ENCODE peak calls at places on chromosomes 12 and 14, in six cellular contexts. One of them, this sample, is unnamed.

GRCh38 chr14:67748312-67748711 is 46.6 kb downstream of the RDH12 start:
- DNase-seq in CD4-positive, alpha-beta T cell: no peak
- DNase-seq in adipocyte: no peak
- DNase-seq in kidney: no peak
- DNase-seq in IMR-90: no peak
- DNase-seq in stimulated activated effector memory CD8-positive, alpha-beta T cell treated with anti-CD3 and anti-CD28 coated beads, Interleukin-12 subunit alpha, Interleukin-12 subunit beta, amount 100 ng/mL, for 72 hours: no peak
- DNase-seq in this sample: no peak

GRCh38 chr12:83985068-83985467 is 927.5 kb downstream of the SLC6A15 start:
- DNase-seq in CD4-positive, alpha-beta T cell: no peak
- DNase-seq in adipocyte: no peak
- DNase-seq in kidney: no peak
- DNase-seq in IMR-90: no peak
- DNase-seq in stimulated activated effector memory CD8-positive, alpha-beta T cell treated with anti-CD3 and anti-CD28 coated beads, Interleukin-12 subunit alpha, Interleukin-12 subunit beta, amount 100 ng/mL, for 72 hours: no peak
- DNase-seq in this sample: no peak

GRCh38 chr14:54252072-54252730 is 144.6 kb upstream of the CDKN3 start:
- DNase-seq in CD4-positive, alpha-beta T cell: no peak
- DNase-seq in adipocyte: peak
- DNase-seq in kidney: no peak
- DNase-seq in IMR-90: peak
- DNase-seq in stimulated activated effector memory CD8-positive, alpha-beta T cell treated with anti-CD3 and anti-CD28 coated beads, Interleukin-12 subunit alpha, Interleukin-12 subunit beta, amount 100 ng/mL, for 72 hours: no peak
- DNase-seq in this sample: no peak

GRCh38 chr14:103676881-103677675 is 38.2 kb downstream of the XRCC3 start:
- DNase-seq in CD4-positive, alpha-beta T cell: no peak
- DNase-seq in adipocyte: no peak
- DNase-seq in kidney: no peak
- DNase-seq in IMR-90: no peak
- DNase-seq in stimulated activated effector memory CD8-positive, alpha-beta T cell treated with anti-CD3 and anti-CD28 coated beads, Interleukin-12 subunit alpha, Interleukin-12 subunit beta, amount 100 ng/mL, for 72 hours: no peak
- DNase-seq in this sample: no peak

GRCh38 chr12:51269174-51270066 is 795 bp downstream of the SMAGP start:
- DNase-seq in CD4-positive, alpha-beta T cell: peak
- DNase-seq in adipocyte: peak
- DNase-seq in kidney: peak
- DNase-seq in IMR-90: no peak
- DNase-seq in stimulated activated effector memory CD8-positive, alpha-beta T cell treated with anti-CD3 and anti-CD28 coated beads, Interleukin-12 subunit alpha, Interleukin-12 subunit beta, amount 100 ng/mL, for 72 hours: peak
- DNase-seq in this sample: peak

GRCh38 chr12:50258167-50258551 is 25.2 kb downstream of the LIMA1 start:
- DNase-seq in CD4-positive, alpha-beta T cell: no peak
- DNase-seq in adipocyte: no peak
- DNase-seq in kidney: no peak
- DNase-seq in IMR-90: no peak
- DNase-seq in stimulated activated effector memory CD8-positive, alpha-beta T cell treated with anti-CD3 and anti-CD28 coated beads, Interleukin-12 subunit alpha, Interleukin-12 subunit beta, amount 100 ng/mL, for 72 hours: no peak
- DNase-seq in this sample: no peak

GRCh38 chr14:105888784-105889665 is 362.6 kb downstream of the TMEM121 start:
- DNase-seq in CD4-positive, alpha-beta T cell: no peak
- DNase-seq in adipocyte: no peak
- DNase-seq in kidney: peak
- DNase-seq in IMR-90: no peak
- DNase-seq in stimulated activated effector memory CD8-positive, alpha-beta T cell treated with anti-CD3 and anti-CD28 coated beads, Interleukin-12 subunit alpha, Interleukin-12 subunit beta, amount 100 ng/mL, for 72 hours: no peak
- DNase-seq in this sample: no peak

GRCh38 chr12:24366514-24366913 is 417.0 kb upstream of the SOX5 start:
- DNase-seq in CD4-positive, alpha-beta T cell: no peak
- DNase-seq in adipocyte: no peak
- DNase-seq in kidney: no peak
- DNase-seq in IMR-90: no peak
- DNase-seq in stimulated activated effector memory CD8-positive, alpha-beta T cell treated with anti-CD3 and anti-CD28 coated beads, Interleukin-12 subunit alpha, Interleukin-12 subunit beta, amount 100 ng/mL, for 72 hours: no peak
- DNase-seq in this sample: no peak

GRCh38 chr12:108573310-108573709 is 10.9 kb downstream of the ISCU start:
- DNase-seq in CD4-positive, alpha-beta T cell: no peak
- DNase-seq in adipocyte: no peak
- DNase-seq in kidney: no peak
- DNase-seq in IMR-90: no peak
- DNase-seq in stimulated activated effector memory CD8-positive, alpha-beta T cell treated with anti-CD3 and anti-CD28 coated beads, Interleukin-12 subunit alpha, Interleukin-12 subunit beta, amount 100 ng/mL, for 72 hours: no peak
- DNase-seq in this sample: no peak

GRCh38 chr12:113479578-113480335 is 8.1 kb upstream of the LHX5 start:
- DNase-seq in CD4-positive, alpha-beta T cell: peak
- DNase-seq in adipocyte: peak
- DNase-seq in kidney: no peak
- DNase-seq in IMR-90: peak
- DNase-seq in stimulated activated effector memory CD8-positive, alpha-beta T cell treated with anti-CD3 and anti-CD28 coated beads, Interleukin-12 subunit alpha, Interleukin-12 subunit beta, amount 100 ng/mL, for 72 hours: no peak
- DNase-seq in this sample: peak

GRCh38 chr14:56126514-56126913 is 8.3 kb downstream of the PELI2 start:
- DNase-seq in CD4-positive, alpha-beta T cell: no peak
- DNase-seq in adipocyte: no peak
- DNase-seq in kidney: no peak
- DNase-seq in IMR-90: no peak
- DNase-seq in stimulated activated effector memory CD8-positive, alpha-beta T cell treated with anti-CD3 and anti-CD28 coated beads, Interleukin-12 subunit alpha, Interleukin-12 subunit beta, amount 100 ng/mL, for 72 hours: no peak
- DNase-seq in this sample: no peak

GRCh38 chr12:55515696-55516095 is 23.5 kb downstream of the OR6C68 start:
- DNase-seq in CD4-positive, alpha-beta T cell: no peak
- DNase-seq in adipocyte: no peak
- DNase-seq in kidney: no peak
- DNase-seq in IMR-90: no peak
- DNase-seq in stimulated activated effector memory CD8-positive, alpha-beta T cell treated with anti-CD3 and anti-CD28 coated beads, Interleukin-12 subunit alpha, Interleukin-12 subunit beta, amount 100 ng/mL, for 72 hours: no peak
- DNase-seq in this sample: peak

GRCh38 chr12:6235499-6235898 is 35.3 kb downstream of the CD9 start:
- DNase-seq in CD4-positive, alpha-beta T cell: no peak
- DNase-seq in adipocyte: no peak
- DNase-seq in kidney: peak
- DNase-seq in IMR-90: no peak
- DNase-seq in stimulated activated effector memory CD8-positive, alpha-beta T cell treated with anti-CD3 and anti-CD28 coated beads, Interleukin-12 subunit alpha, Interleukin-12 subunit beta, amount 100 ng/mL, for 72 hours: no peak
- DNase-seq in this sample: no peak

GRCh38 chr14:23294346-23294733 is 8.3 kb downstream of the PPP1R3E start:
- DNase-seq in CD4-positive, alpha-beta T cell: no peak
- DNase-seq in adipocyte: no peak
- DNase-seq in kidney: no peak
- DNase-seq in IMR-90: no peak
- DNase-seq in stimulated activated effector memory CD8-positive, alpha-beta T cell treated with anti-CD3 and anti-CD28 coated beads, Interleukin-12 subunit alpha, Interleukin-12 subunit beta, amount 100 ng/mL, for 72 hours: no peak
- DNase-seq in this sample: peak

GRCh38 chr14:74922752-74923401 is at the start of gene RPS6KL1:
- DNase-seq in CD4-positive, alpha-beta T cell: peak
- DNase-seq in adipocyte: peak
- DNase-seq in kidney: peak
- DNase-seq in IMR-90: peak
- DNase-seq in stimulated activated effector memory CD8-positive, alpha-beta T cell treated with anti-CD3 and anti-CD28 coated beads, Interleukin-12 subunit alpha, Interleukin-12 subunit beta, amount 100 ng/mL, for 72 hours: peak
- DNase-seq in this sample: peak

GRCh38 chr14:104138098-104138890 is at the start of gene KIF26A:
- DNase-seq in CD4-positive, alpha-beta T cell: no peak
- DNase-seq in adipocyte: peak
- DNase-seq in kidney: peak
- DNase-seq in IMR-90: no peak
- DNase-seq in stimulated activated effector memory CD8-positive, alpha-beta T cell treated with anti-CD3 and anti-CD28 coated beads, Interleukin-12 subunit alpha, Interleukin-12 subunit beta, amount 100 ng/mL, for 72 hours: no peak
- DNase-seq in this sample: peak

GRCh38 chr14:56816575-56817391 is 6.5 kb upstream of the OTX2 start:
- DNase-seq in CD4-positive, alpha-beta T cell: no peak
- DNase-seq in adipocyte: no peak
- DNase-seq in kidney: no peak
- DNase-seq in IMR-90: no peak
- DNase-seq in stimulated activated effector memory CD8-positive, alpha-beta T cell treated with anti-CD3 and anti-CD28 coated beads, Interleukin-12 subunit alpha, Interleukin-12 subunit beta, amount 100 ng/mL, for 72 hours: no peak
- DNase-seq in this sample: peak

GRCh38 chr12:130847097-130847496 is 8.0 kb upstream of the STX2 start:
- DNase-seq in CD4-positive, alpha-beta T cell: no peak
- DNase-seq in adipocyte: peak
- DNase-seq in kidney: no peak
- DNase-seq in IMR-90: peak
- DNase-seq in stimulated activated effector memory CD8-positive, alpha-beta T cell treated with anti-CD3 and anti-CD28 coated beads, Interleukin-12 subunit alpha, Interleukin-12 subunit beta, amount 100 ng/mL, for 72 hours: no peak
- DNase-seq in this sample: no peak

GRCh38 chr14:104821971-104822608 is 21.2 kb downstream of the ZBTB42 start:
- DNase-seq in CD4-positive, alpha-beta T cell: no peak
- DNase-seq in adipocyte: no peak
- DNase-seq in kidney: peak
- DNase-seq in IMR-90: no peak
- DNase-seq in stimulated activated effector memory CD8-positive, alpha-beta T cell treated with anti-CD3 and anti-CD28 coated beads, Interleukin-12 subunit alpha, Interleukin-12 subunit beta, amount 100 ng/mL, for 72 hours: no peak
- DNase-seq in this sample: no peak

GRCh38 chr12:12518919-12519318 is 43.7 kb downstream of the DUSP16 start:
- DNase-seq in CD4-positive, alpha-beta T cell: no peak
- DNase-seq in adipocyte: peak
- DNase-seq in kidney: no peak
- DNase-seq in IMR-90: peak
- DNase-seq in stimulated activated effector memory CD8-positive, alpha-beta T cell treated with anti-CD3 and anti-CD28 coated beads, Interleukin-12 subunit alpha, Interleukin-12 subunit beta, amount 100 ng/mL, for 72 hours: no peak
- DNase-seq in this sample: no peak

GRCh38 chr12:55034218-55034617 is 14.4 kb downstream of the NEUROD4 start:
- DNase-seq in CD4-positive, alpha-beta T cell: no peak
- DNase-seq in adipocyte: no peak
- DNase-seq in kidney: no peak
- DNase-seq in IMR-90: no peak
- DNase-seq in stimulated activated effector memory CD8-positive, alpha-beta T cell treated with anti-CD3 and anti-CD28 coated beads, Interleukin-12 subunit alpha, Interleukin-12 subunit beta, amount 100 ng/mL, for 72 hours: no peak
- DNase-seq in this sample: no peak

GRCh38 chr12:47556631-47557030 is 149.2 kb downstream of the RPAP3 start:
- DNase-seq in CD4-positive, alpha-beta T cell: no peak
- DNase-seq in adipocyte: no peak
- DNase-seq in kidney: no peak
- DNase-seq in IMR-90: no peak
- DNase-seq in stimulated activated effector memory CD8-positive, alpha-beta T cell treated with anti-CD3 and anti-CD28 coated beads, Interleukin-12 subunit alpha, Interleukin-12 subunit beta, amount 100 ng/mL, for 72 hours: no peak
- DNase-seq in this sample: no peak

GRCh38 chr14:105124837-105125222 is 43.7 kb downstream of the JAG2 start:
- DNase-seq in CD4-positive, alpha-beta T cell: no peak
- DNase-seq in adipocyte: no peak
- DNase-seq in kidney: no peak
- DNase-seq in IMR-90: no peak
- DNase-seq in stimulated activated effector memory CD8-positive, alpha-beta T cell treated with anti-CD3 and anti-CD28 coated beads, Interleukin-12 subunit alpha, Interleukin-12 subunit beta, amount 100 ng/mL, for 72 hours: no peak
- DNase-seq in this sample: no peak

GRCh38 chr14:51609251-51609986 is 42.3 kb upstream of the FRMD6 start:
- DNase-seq in CD4-positive, alpha-beta T cell: no peak
- DNase-seq in adipocyte: peak
- DNase-seq in kidney: no peak
- DNase-seq in IMR-90: peak
- DNase-seq in stimulated activated effector memory CD8-positive, alpha-beta T cell treated with anti-CD3 and anti-CD28 coated beads, Interleukin-12 subunit alpha, Interleukin-12 subunit beta, amount 100 ng/mL, for 72 hours: no peak
- DNase-seq in this sample: no peak

GRCh38 chr12:66964629-66965028 is 285.8 kb upstream of the GRIP1 start:
- DNase-seq in CD4-positive, alpha-beta T cell: no peak
- DNase-seq in adipocyte: peak
- DNase-seq in kidney: no peak
- DNase-seq in IMR-90: no peak
- DNase-seq in stimulated activated effector memory CD8-positive, alpha-beta T cell treated with anti-CD3 and anti-CD28 coated beads, Interleukin-12 subunit alpha, Interleukin-12 subunit beta, amount 100 ng/mL, for 72 hours: no peak
- DNase-seq in this sample: no peak

GRCh38 chr14:24798911-24799310 is 164.9 kb upstream of the GZMB start:
- DNase-seq in CD4-positive, alpha-beta T cell: no peak
- DNase-seq in adipocyte: no peak
- DNase-seq in kidney: no peak
- DNase-seq in IMR-90: no peak
- DNase-seq in stimulated activated effector memory CD8-positive, alpha-beta T cell treated with anti-CD3 and anti-CD28 coated beads, Interleukin-12 subunit alpha, Interleukin-12 subunit beta, amount 100 ng/mL, for 72 hours: no peak
- DNase-seq in this sample: peak

GRCh38 chr14:104970231-104971068 is 7.7 kb downstream of the AHNAK2 start:
- DNase-seq in CD4-positive, alpha-beta T cell: no peak
- DNase-seq in adipocyte: peak
- DNase-seq in kidney: peak
- DNase-seq in IMR-90: peak
- DNase-seq in stimulated activated effector memory CD8-positive, alpha-beta T cell treated with anti-CD3 and anti-CD28 coated beads, Interleukin-12 subunit alpha, Interleukin-12 subunit beta, amount 100 ng/mL, for 72 hours: no peak
- DNase-seq in this sample: peak

GRCh38 chr12:54220092-54220557 is 31.3 kb upstream of the SMUG1 start:
- DNase-seq in CD4-positive, alpha-beta T cell: peak
- DNase-seq in adipocyte: peak
- DNase-seq in kidney: peak
- DNase-seq in IMR-90: peak
- DNase-seq in stimulated activated effector memory CD8-positive, alpha-beta T cell treated with anti-CD3 and anti-CD28 coated beads, Interleukin-12 subunit alpha, Interleukin-12 subunit beta, amount 100 ng/mL, for 72 hours: peak
- DNase-seq in this sample: peak

GRCh38 chr12:68138480-68138879 is 21.1 kb downstream of the IFNG start:
- DNase-seq in CD4-positive, alpha-beta T cell: no peak
- DNase-seq in adipocyte: no peak
- DNase-seq in kidney: no peak
- DNase-seq in IMR-90: no peak
- DNase-seq in stimulated activated effector memory CD8-positive, alpha-beta T cell treated with anti-CD3 and anti-CD28 coated beads, Interleukin-12 subunit alpha, Interleukin-12 subunit beta, amount 100 ng/mL, for 72 hours: no peak
- DNase-seq in this sample: no peak

GRCh38 chr14:51889851-51890250 is 29.4 kb downstream of the GNG2 start:
- DNase-seq in CD4-positive, alpha-beta T cell: no peak
- DNase-seq in adipocyte: no peak
- DNase-seq in kidney: no peak
- DNase-seq in IMR-90: peak
- DNase-seq in stimulated activated effector memory CD8-positive, alpha-beta T cell treated with anti-CD3 and anti-CD28 coated beads, Interleukin-12 subunit alpha, Interleukin-12 subunit beta, amount 100 ng/mL, for 72 hours: no peak
- DNase-seq in this sample: no peak

GRCh38 chr12:108305520-108305919 is 33.6 kb downstream of the CMKLR1 start:
- DNase-seq in CD4-positive, alpha-beta T cell: no peak
- DNase-seq in adipocyte: peak
- DNase-seq in kidney: peak
- DNase-seq in IMR-90: peak
- DNase-seq in stimulated activated effector memory CD8-positive, alpha-beta T cell treated with anti-CD3 and anti-CD28 coated beads, Interleukin-12 subunit alpha, Interleukin-12 subunit beta, amount 100 ng/mL, for 72 hours: no peak
- DNase-seq in this sample: no peak

GRCh38 chr12:53067993-53068770 is 11.0 kb downstream of the SPRYD3 start:
- DNase-seq in CD4-positive, alpha-beta T cell: no peak
- DNase-seq in adipocyte: no peak
- DNase-seq in kidney: peak
- DNase-seq in IMR-90: no peak
- DNase-seq in stimulated activated effector memory CD8-positive, alpha-beta T cell treated with anti-CD3 and anti-CD28 coated beads, Interleukin-12 subunit alpha, Interleukin-12 subunit beta, amount 100 ng/mL, for 72 hours: no peak
- DNase-seq in this sample: no peak

GRCh38 chr12:115394498-115395220 is 710.7 kb upstream of the TBX3 start:
- DNase-seq in CD4-positive, alpha-beta T cell: no peak
- DNase-seq in adipocyte: peak
- DNase-seq in kidney: no peak
- DNase-seq in IMR-90: peak
- DNase-seq in stimulated activated effector memory CD8-positive, alpha-beta T cell treated with anti-CD3 and anti-CD28 coated beads, Interleukin-12 subunit alpha, Interleukin-12 subunit beta, amount 100 ng/mL, for 72 hours: no peak
- DNase-seq in this sample: no peak

GRCh38 chr12:64428956-64429355 is 23.0 kb upstream of the TBK1 start:
- DNase-seq in CD4-positive, alpha-beta T cell: no peak
- DNase-seq in adipocyte: no peak
- DNase-seq in kidney: no peak
- DNase-seq in IMR-90: no peak
- DNase-seq in stimulated activated effector memory CD8-positive, alpha-beta T cell treated with anti-CD3 and anti-CD28 coated beads, Interleukin-12 subunit alpha, Interleukin-12 subunit beta, amount 100 ng/mL, for 72 hours: no peak
- DNase-seq in this sample: no peak

GRCh38 chr14:101705733-101706508 is 55.6 kb upstream of the PPP2R5C start:
- DNase-seq in CD4-positive, alpha-beta T cell: peak
- DNase-seq in adipocyte: no peak
- DNase-seq in kidney: peak
- DNase-seq in IMR-90: no peak
- DNase-seq in stimulated activated effector memory CD8-positive, alpha-beta T cell treated with anti-CD3 and anti-CD28 coated beads, Interleukin-12 subunit alpha, Interleukin-12 subunit beta, amount 100 ng/mL, for 72 hours: peak
- DNase-seq in this sample: peak

GRCh38 chr12:27548301-27549199 is 24.5 kb downstream of the PPFIBP1 start:
- DNase-seq in CD4-positive, alpha-beta T cell: no peak
- DNase-seq in adipocyte: no peak
- DNase-seq in kidney: no peak
- DNase-seq in IMR-90: no peak
- DNase-seq in stimulated activated effector memory CD8-positive, alpha-beta T cell treated with anti-CD3 and anti-CD28 coated beads, Interleukin-12 subunit alpha, Interleukin-12 subunit beta, amount 100 ng/mL, for 72 hours: no peak
- DNase-seq in this sample: no peak

GRCh38 chr12:129854591-129854990 is 49.2 kb downstream of the TMEM132D start:
- DNase-seq in CD4-positive, alpha-beta T cell: no peak
- DNase-seq in adipocyte: no peak
- DNase-seq in kidney: no peak
- DNase-seq in IMR-90: no peak
- DNase-seq in stimulated activated effector memory CD8-positive, alpha-beta T cell treated with anti-CD3 and anti-CD28 coated beads, Interleukin-12 subunit alpha, Interleukin-12 subunit beta, amount 100 ng/mL, for 72 hours: no peak
- DNase-seq in this sample: no peak